ENCODE peak calls at places on chromosomes 12 and 14, in five cellular contexts. One of them, this sample, is unnamed.

GRCh38 chr12:121791671-121792496 is 1.6 kb downstream of the RHOF start:
- DNase-seq in neural crest cell: no peak
- DNase-seq in stimulated activated CD4-positive, alpha-beta T cell treated with anti-CD3 and anti-CD28 coated beads, Interleukin-2, amount 100 ng/mL, for 48 hours: no peak
- DNase-seq in stimulated activated CD8-positive, alpha-beta memory T cell treated with anti-CD3 and anti-CD28 coated beads, Interleukin-2, amount 100 ng/mL, for 1 hour: no peak
- DNase-seq in KBM-7: no peak
- DNase-seq in this sample: no peak

GRCh38 chr12:104137175-104137901 is 672 bp downstream of the NFYB start:
- DNase-seq in KBM-7: peak
- DNase-seq in neural crest cell: peak
- DNase-seq in stimulated activated CD8-positive, alpha-beta memory T cell treated with anti-CD3 and anti-CD28 coated beads, Interleukin-2, amount 100 ng/mL, for 1 hour: peak
- DNase-seq in stimulated activated CD4-positive, alpha-beta T cell treated with anti-CD3 and anti-CD28 coated beads, Interleukin-2, amount 100 ng/mL, for 48 hours: peak
- DNase-seq in this sample: no peak

GRCh38 chr12:90627180-90627896 is 327.6 kb downstream of the CCER1 start:
- DNase-seq in KBM-7: peak
- DNase-seq in neural crest cell: no peak
- DNase-seq in stimulated activated CD4-positive, alpha-beta T cell treated with anti-CD3 and anti-CD28 coated beads, Interleukin-2, amount 100 ng/mL, for 48 hours: no peak
- DNase-seq in stimulated activated CD8-positive, alpha-beta memory T cell treated with anti-CD3 and anti-CD28 coated beads, Interleukin-2, amount 100 ng/mL, for 1 hour: no peak
- DNase-seq in this sample: no peak

GRCh38 chr14:23185046-23185445 is 1.6 kb upstream of the SLC7A8 start:
- DNase-seq in stimulated activated CD8-positive, alpha-beta memory T cell treated with anti-CD3 and anti-CD28 coated beads, Interleukin-2, amount 100 ng/mL, for 1 hour: no peak
- DNase-seq in KBM-7: no peak
- DNase-seq in stimulated activated CD4-positive, alpha-beta T cell treated with anti-CD3 and anti-CD28 coated beads, Interleukin-2, amount 100 ng/mL, for 48 hours: no peak
- DNase-seq in neural crest cell: no peak
- DNase-seq in this sample: no peak

GRCh38 chr14:63939006-63939270 is 86.1 kb downstream of the SYNE2 start:
- DNase-seq in stimulated activated CD8-positive, alpha-beta memory T cell treated with anti-CD3 and anti-CD28 coated beads, Interleukin-2, amount 100 ng/mL, for 1 hour: no peak
- DNase-seq in KBM-7: no peak
- DNase-seq in stimulated activated CD4-positive, alpha-beta T cell treated with anti-CD3 and anti-CD28 coated beads, Interleukin-2, amount 100 ng/mL, for 48 hours: no peak
- DNase-seq in neural crest cell: no peak
- DNase-seq in this sample: no peak

GRCh38 chr12:19576421-19576925 is 137.2 kb downstream of the AEBP2 start:
- DNase-seq in KBM-7: peak
- DNase-seq in neural crest cell: no peak
- DNase-seq in stimulated activated CD4-positive, alpha-beta T cell treated with anti-CD3 and anti-CD28 coated beads, Interleukin-2, amount 100 ng/mL, for 48 hours: no peak
- DNase-seq in stimulated activated CD8-positive, alpha-beta memory T cell treated with anti-CD3 and anti-CD28 coated beads, Interleukin-2, amount 100 ng/mL, for 1 hour: no peak
- DNase-seq in this sample: no peak

GRCh38 chr12:110860833-110861291 is 14.1 kb downstream of the CCDC63 start:
- DNase-seq in neural crest cell: no peak
- DNase-seq in stimulated activated CD4-positive, alpha-beta T cell treated with anti-CD3 and anti-CD28 coated beads, Interleukin-2, amount 100 ng/mL, for 48 hours: no peak
- DNase-seq in stimulated activated CD8-positive, alpha-beta memory T cell treated with anti-CD3 and anti-CD28 coated beads, Interleukin-2, amount 100 ng/mL, for 1 hour: no peak
- DNase-seq in KBM-7: peak
- DNase-seq in this sample: no peak

GRCh38 chr14:98816195-98816594 is 455.8 kb downstream of the BCL11B start:
- DNase-seq in KBM-7: no peak
- DNase-seq in stimulated activated CD4-positive, alpha-beta T cell treated with anti-CD3 and anti-CD28 coated beads, Interleukin-2, amount 100 ng/mL, for 48 hours: no peak
- DNase-seq in stimulated activated CD8-positive, alpha-beta memory T cell treated with anti-CD3 and anti-CD28 coated beads, Interleukin-2, amount 100 ng/mL, for 1 hour: no peak
- DNase-seq in neural crest cell: no peak
- DNase-seq in this sample: no peak

GRCh38 chr14:50865677-50866076 is 6.2 kb upstream of the ABHD12B start:
- DNase-seq in stimulated activated CD4-positive, alpha-beta T cell treated with anti-CD3 and anti-CD28 coated beads, Interleukin-2, amount 100 ng/mL, for 48 hours: no peak
- DNase-seq in KBM-7: no peak
- DNase-seq in neural crest cell: no peak
- DNase-seq in stimulated activated CD8-positive, alpha-beta memory T cell treated with anti-CD3 and anti-CD28 coated beads, Interleukin-2, amount 100 ng/mL, for 1 hour: no peak
- DNase-seq in this sample: no peak

This sample was measured in SIG-M5.